ENCODE peak calls at places on chromosome 15, in six cellular contexts. A, U, X, B, Y and C are unnamed samples.

GRCh38 chr15:44738340-44738984 is 2.1 kb downstream of the TRIM69 start:
- DNase-seq in X (no peak), A (peak), U (peak), B (peak), Y (no peak), C (peak)

GRCh38 chr15:70617076-70617910 is 146.1 kb downstream of the UACA start:
- DNase-seq in X (no peak), B (no peak), U (no peak), A (no peak), Y (no peak), C (no peak)

GRCh38 chr15:85667491-85668424 is 127.0 kb downstream of the KLHL25 start:
- DNase-seq in B (peak), U (peak), Y (no peak), A (peak), X (no peak), C (peak)

GRCh38 chr15:57703387-57703786 is 3.1 kb upstream of the POLR2M start:
- DNase-seq in A (peak), Y (no peak), B (peak), X (no peak), U (no peak), C (peak)

GRCh38 chr15:91948001-91948608 is 94.6 kb downstream of the SLCO3A1 start:
- DNase-seq in B (no peak), Y (no peak), U (peak), X (no peak), A (no peak), C (peak)

GRCh38 chr15:85026304-85027032 is 44.8 kb downstream of the PDE8A start:
- DNase-seq in B (no peak), Y (no peak), X (no peak), A (no peak), U (no peak), C (no peak)

GRCh38 chr15:62099171-62099601 is 32.4 kb downstream of the C2CD4A start:
- DNase-seq in U (peak), B (no peak), Y (no peak), X (no peak), A (no peak), C (peak)

GRCh38 chr15:83943849-83944404 is 290.0 kb downstream of the ADAMTSL3 start:
- DNase-seq in Y (no peak), X (no peak), A (no peak), B (no peak), U (peak), C (no peak)

GRCh38 chr15:73293773-73294172 is 75.0 kb downstream of the HCN4 start:
- DNase-seq in B (no peak), U (no peak), Y (no peak), A (no peak), X (no peak), C (no peak)

GRCh38 chr15:64019764-64020163 is 26.5 kb downstream of the DAPK2 start:
- DNase-seq in B (no peak), X (no peak), A (no peak), Y (no peak), U (no peak), C (no peak)

GRCh38 chr15:90221251-90221900 is 12.4 kb downstream of the CIB1 start:
- DNase-seq in B (no peak), Y (no peak), U (peak), X (peak), A (no peak), C (peak)

GRCh38 chr15:38069506-38069905 is 135.1 kb downstream of the TMCO5A start:
- DNase-seq in U (peak), Y (no peak), A (no peak), X (no peak), B (no peak), C (peak)

GRCh38 chr15:62421289-62421688 is 256.2 kb upstream of the C2CD4B start:
- DNase-seq in U (no peak), A (no peak), X (no peak), B (no peak), Y (no peak), C (no peak)

GRCh38 chr15:74422370-74422722 is 11.4 kb downstream of the SEMA7A start:
- DNase-seq in X (no peak), B (no peak), A (no peak), U (no peak), Y (no peak), C (no peak)